ENCODE peak calls at places on chromosome 19, in nine cellular contexts. One of them, this sample, is unnamed.

GRCh38 chr19:49911381-49912145 is 14.9 kb upstream of the IL4I1 start:
- DNase-seq in astrocyte: no peak
- DNase-seq in GM23338: no peak
- DNase-seq in uterus: no peak
- DNase-seq in SW 1271: no peak
- DNase-seq in HS-5: no peak
- DNase-seq in RCC 7860: no peak
- DNase-seq in A549: no peak
- DNase-seq in stimulated activated CD8-positive, alpha-beta memory T cell treated with anti-CD3 and anti-CD28 coated beads, Interleukin-12 subunit alpha, Interleukin-12 subunit beta, amount 100 ng/mL, for 4 hours: no peak
- DNase-seq in this sample: no peak

GRCh38 chr19:34837262-34837661 is 64.2 kb upstream of the ZNF599 start:
- DNase-seq in astrocyte: no peak
- DNase-seq in GM23338: no peak
- DNase-seq in uterus: peak
- DNase-seq in SW 1271: no peak
- DNase-seq in HS-5: no peak
- DNase-seq in RCC 7860: no peak
- DNase-seq in A549: no peak
- DNase-seq in stimulated activated CD8-positive, alpha-beta memory T cell treated with anti-CD3 and anti-CD28 coated beads, Interleukin-12 subunit alpha, Interleukin-12 subunit beta, amount 100 ng/mL, for 4 hours: no peak
- DNase-seq in this sample: no peak

GRCh38 chr19:53034054-53034453 is 10.5 kb upstream of the ERVV-2 start:
- DNase-seq in astrocyte: no peak
- DNase-seq in GM23338: no peak
- DNase-seq in uterus: no peak
- DNase-seq in SW 1271: no peak
- DNase-seq in HS-5: no peak
- DNase-seq in RCC 7860: no peak
- DNase-seq in A549: no peak
- DNase-seq in stimulated activated CD8-positive, alpha-beta memory T cell treated with anti-CD3 and anti-CD28 coated beads, Interleukin-12 subunit alpha, Interleukin-12 subunit beta, amount 100 ng/mL, for 4 hours: no peak
- DNase-seq in this sample: no peak

GRCh38 chr19:3175761-3176714 is 2.5 kb upstream of the S1PR4 start:
- DNase-seq in astrocyte: peak
- DNase-seq in GM23338: no peak
- DNase-seq in uterus: no peak
- DNase-seq in SW 1271: no peak
- DNase-seq in HS-5: no peak
- DNase-seq in RCC 7860: peak
- DNase-seq in A549: peak
- DNase-seq in stimulated activated CD8-positive, alpha-beta memory T cell treated with anti-CD3 and anti-CD28 coated beads, Interleukin-12 subunit alpha, Interleukin-12 subunit beta, amount 100 ng/mL, for 4 hours: no peak
- DNase-seq in this sample: no peak

GRCh38 chr19:6483235-6483634 is 1.6 kb upstream of the DENND1C start:
- DNase-seq in astrocyte: no peak
- DNase-seq in GM23338: no peak
- DNase-seq in uterus: no peak
- DNase-seq in SW 1271: no peak
- DNase-seq in HS-5: no peak
- DNase-seq in RCC 7860: no peak
- DNase-seq in A549: no peak
- DNase-seq in stimulated activated CD8-positive, alpha-beta memory T cell treated with anti-CD3 and anti-CD28 coated beads, Interleukin-12 subunit alpha, Interleukin-12 subunit beta, amount 100 ng/mL, for 4 hours: no peak
- DNase-seq in this sample: no peak

GRCh38 chr19:6811906-6812305 is 39.4 kb downstream of the VAV1 start:
- DNase-seq in astrocyte: peak
- DNase-seq in GM23338: peak
- DNase-seq in uterus: no peak
- DNase-seq in SW 1271: peak
- DNase-seq in HS-5: peak
- DNase-seq in RCC 7860: peak
- DNase-seq in A549: peak
- DNase-seq in stimulated activated CD8-positive, alpha-beta memory T cell treated with anti-CD3 and anti-CD28 coated beads, Interleukin-12 subunit alpha, Interleukin-12 subunit beta, amount 100 ng/mL, for 4 hours: no peak
- DNase-seq in this sample: peak

GRCh38 chr19:18683109-18683954 is at the start of gene CRTC1:
- DNase-seq in astrocyte: peak
- DNase-seq in GM23338: peak
- DNase-seq in uterus: peak
- DNase-seq in SW 1271: peak
- DNase-seq in HS-5: peak
- DNase-seq in RCC 7860: peak
- DNase-seq in A549: peak
- DNase-seq in stimulated activated CD8-positive, alpha-beta memory T cell treated with anti-CD3 and anti-CD28 coated beads, Interleukin-12 subunit alpha, Interleukin-12 subunit beta, amount 100 ng/mL, for 4 hours: peak
- DNase-seq in this sample: peak

GRCh38 chr19:8319807-8320520 is 1.2 kb downstream of the NDUFA7 start:
- DNase-seq in astrocyte: no peak
- DNase-seq in GM23338: peak
- DNase-seq in uterus: no peak
- DNase-seq in SW 1271: no peak
- DNase-seq in HS-5: no peak
- DNase-seq in RCC 7860: no peak
- DNase-seq in A549: no peak
- DNase-seq in stimulated activated CD8-positive, alpha-beta memory T cell treated with anti-CD3 and anti-CD28 coated beads, Interleukin-12 subunit alpha, Interleukin-12 subunit beta, amount 100 ng/mL, for 4 hours: no peak
- DNase-seq in this sample: no peak

GRCh38 chr19:17754634-17755532 is 3.6 kb downstream of the FCHO1 start:
- DNase-seq in astrocyte: no peak
- DNase-seq in GM23338: no peak
- DNase-seq in uterus: no peak
- DNase-seq in SW 1271: no peak
- DNase-seq in HS-5: no peak
- DNase-seq in RCC 7860: no peak
- DNase-seq in A549: peak
- DNase-seq in stimulated activated CD8-positive, alpha-beta memory T cell treated with anti-CD3 and anti-CD28 coated beads, Interleukin-12 subunit alpha, Interleukin-12 subunit beta, amount 100 ng/mL, for 4 hours: no peak
- DNase-seq in this sample: no peak

GRCh38 chr19:48190288-48191284 is 20.1 kb downstream of the ZSWIM9 start:
- DNase-seq in astrocyte: peak
- DNase-seq in GM23338: peak
- DNase-seq in uterus: no peak
- DNase-seq in SW 1271: no peak
- DNase-seq in HS-5: no peak
- DNase-seq in RCC 7860: no peak
- DNase-seq in A549: peak
- DNase-seq in stimulated activated CD8-positive, alpha-beta memory T cell treated with anti-CD3 and anti-CD28 coated beads, Interleukin-12 subunit alpha, Interleukin-12 subunit beta, amount 100 ng/mL, for 4 hours: peak
- DNase-seq in this sample: peak

GRCh38 chr19:39554701-39555311 is 14.8 kb upstream of the EID2 start:
- DNase-seq in astrocyte: no peak
- DNase-seq in GM23338: no peak
- DNase-seq in uterus: no peak
- DNase-seq in SW 1271: no peak
- DNase-seq in HS-5: no peak
- DNase-seq in RCC 7860: no peak
- DNase-seq in A549: no peak
- DNase-seq in stimulated activated CD8-positive, alpha-beta memory T cell treated with anti-CD3 and anti-CD28 coated beads, Interleukin-12 subunit alpha, Interleukin-12 subunit beta, amount 100 ng/mL, for 4 hours: no peak
- DNase-seq in this sample: no peak

GRCh38 chr19:30344446-30345425 is 27.4 kb upstream of the ZNF536 start:
- DNase-seq in astrocyte: no peak
- DNase-seq in GM23338: no peak
- DNase-seq in uterus: no peak
- DNase-seq in SW 1271: no peak
- DNase-seq in HS-5: no peak
- DNase-seq in RCC 7860: no peak
- DNase-seq in A549: peak
- DNase-seq in stimulated activated CD8-positive, alpha-beta memory T cell treated with anti-CD3 and anti-CD28 coated beads, Interleukin-12 subunit alpha, Interleukin-12 subunit beta, amount 100 ng/mL, for 4 hours: no peak
- DNase-seq in this sample: no peak

GRCh38 chr19:35879770-35880317 is 11.5 kb downstream of the APLP1 start:
- DNase-seq in astrocyte: peak
- DNase-seq in GM23338: peak
- DNase-seq in uterus: peak
- DNase-seq in SW 1271: peak
- DNase-seq in HS-5: peak
- DNase-seq in RCC 7860: peak
- DNase-seq in A549: peak
- DNase-seq in stimulated activated CD8-positive, alpha-beta memory T cell treated with anti-CD3 and anti-CD28 coated beads, Interleukin-12 subunit alpha, Interleukin-12 subunit beta, amount 100 ng/mL, for 4 hours: no peak
- DNase-seq in this sample: peak

GRCh38 chr19:11273288-11273687 is 11.0 kb upstream of the DOCK6 start:
- DNase-seq in astrocyte: no peak
- DNase-seq in GM23338: no peak
- DNase-seq in uterus: no peak
- DNase-seq in SW 1271: no peak
- DNase-seq in HS-5: no peak
- DNase-seq in RCC 7860: no peak
- DNase-seq in A549: no peak
- DNase-seq in stimulated activated CD8-positive, alpha-beta memory T cell treated with anti-CD3 and anti-CD28 coated beads, Interleukin-12 subunit alpha, Interleukin-12 subunit beta, amount 100 ng/mL, for 4 hours: no peak
- DNase-seq in this sample: no peak

GRCh38 chr19:6925801-6926751 is 38.7 kb downstream of the ADGRE1 start:
- DNase-seq in astrocyte: no peak
- DNase-seq in GM23338: peak
- DNase-seq in uterus: no peak
- DNase-seq in SW 1271: peak
- DNase-seq in HS-5: no peak
- DNase-seq in RCC 7860: no peak
- DNase-seq in A549: peak
- DNase-seq in stimulated activated CD8-positive, alpha-beta memory T cell treated with anti-CD3 and anti-CD28 coated beads, Interleukin-12 subunit alpha, Interleukin-12 subunit beta, amount 100 ng/mL, for 4 hours: no peak
- DNase-seq in this sample: peak

GRCh38 chr19:50723069-50723468 is at the start of gene CLEC11A:
- DNase-seq in astrocyte: no peak
- DNase-seq in GM23338: peak
- DNase-seq in uterus: peak
- DNase-seq in SW 1271: no peak
- DNase-seq in HS-5: peak
- DNase-seq in RCC 7860: no peak
- DNase-seq in A549: no peak
- DNase-seq in stimulated activated CD8-positive, alpha-beta memory T cell treated with anti-CD3 and anti-CD28 coated beads, Interleukin-12 subunit alpha, Interleukin-12 subunit beta, amount 100 ng/mL, for 4 hours: no peak
- DNase-seq in this sample: no peak

GRCh38 chr19:29704562-29705558 is 10.2 kb downstream of the C19orf12 start:
- DNase-seq in astrocyte: no peak
- DNase-seq in GM23338: no peak
- DNase-seq in uterus: no peak
- DNase-seq in SW 1271: no peak
- DNase-seq in HS-5: no peak
- DNase-seq in RCC 7860: no peak
- DNase-seq in A549: no peak
- DNase-seq in stimulated activated CD8-positive, alpha-beta memory T cell treated with anti-CD3 and anti-CD28 coated beads, Interleukin-12 subunit alpha, Interleukin-12 subunit beta, amount 100 ng/mL, for 4 hours: no peak
- DNase-seq in this sample: no peak

GRCh38 chr19:5680083-5680436 is 256 bp downstream of the MICOS13 start:
- DNase-seq in astrocyte: no peak
- DNase-seq in GM23338: peak
- DNase-seq in uterus: no peak
- DNase-seq in SW 1271: peak
- DNase-seq in HS-5: no peak
- DNase-seq in RCC 7860: no peak
- DNase-seq in A549: no peak
- DNase-seq in stimulated activated CD8-positive, alpha-beta memory T cell treated with anti-CD3 and anti-CD28 coated beads, Interleukin-12 subunit alpha, Interleukin-12 subunit beta, amount 100 ng/mL, for 4 hours: no peak
- DNase-seq in this sample: no peak

GRCh38 chr19:49539192-49539952 is 11.6 kb downstream of the RCN3 start:
- DNase-seq in astrocyte: no peak
- DNase-seq in GM23338: no peak
- DNase-seq in uterus: no peak
- DNase-seq in SW 1271: no peak
- DNase-seq in HS-5: no peak
- DNase-seq in RCC 7860: no peak
- DNase-seq in A549: no peak
- DNase-seq in stimulated activated CD8-positive, alpha-beta memory T cell treated with anti-CD3 and anti-CD28 coated beads, Interleukin-12 subunit alpha, Interleukin-12 subunit beta, amount 100 ng/mL, for 4 hours: no peak
- DNase-seq in this sample: no peak

GRCh38 chr19:23762884-23763711 is 4.4 kb upstream of the ZNF681 start:
- DNase-seq in astrocyte: peak
- DNase-seq in GM23338: peak
- DNase-seq in uterus: peak
- DNase-seq in SW 1271: peak
- DNase-seq in HS-5: peak
- DNase-seq in RCC 7860: peak
- DNase-seq in A549: no peak
- DNase-seq in stimulated activated CD8-positive, alpha-beta memory T cell treated with anti-CD3 and anti-CD28 coated beads, Interleukin-12 subunit alpha, Interleukin-12 subunit beta, amount 100 ng/mL, for 4 hours: peak
- DNase-seq in this sample: no peak

GRCh38 chr19:7845390-7846179 is 15.6 kb downstream of the EVI5L start:
- DNase-seq in astrocyte: no peak
- DNase-seq in GM23338: no peak
- DNase-seq in uterus: no peak
- DNase-seq in SW 1271: no peak
- DNase-seq in HS-5: no peak
- DNase-seq in RCC 7860: no peak
- DNase-seq in A549: no peak
- DNase-seq in stimulated activated CD8-positive, alpha-beta memory T cell treated with anti-CD3 and anti-CD28 coated beads, Interleukin-12 subunit alpha, Interleukin-12 subunit beta, amount 100 ng/mL, for 4 hours: no peak
- DNase-seq in this sample: no peak

GRCh38 chr19:18110833-18111232 is 13.3 kb downstream of the MAST3 start:
- DNase-seq in astrocyte: no peak
- DNase-seq in GM23338: no peak
- DNase-seq in uterus: no peak
- DNase-seq in SW 1271: no peak
- DNase-seq in HS-5: no peak
- DNase-seq in RCC 7860: no peak
- DNase-seq in A549: no peak
- DNase-seq in stimulated activated CD8-positive, alpha-beta memory T cell treated with anti-CD3 and anti-CD28 coated beads, Interleukin-12 subunit alpha, Interleukin-12 subunit beta, amount 100 ng/mL, for 4 hours: no peak
- DNase-seq in this sample: no peak

GRCh38 chr19:42184401-42184861 is 33.0 kb downstream of the DEDD2 start:
- DNase-seq in astrocyte: peak
- DNase-seq in GM23338: peak
- DNase-seq in uterus: peak
- DNase-seq in SW 1271: peak
- DNase-seq in HS-5: peak
- DNase-seq in RCC 7860: peak
- DNase-seq in A549: peak
- DNase-seq in stimulated activated CD8-positive, alpha-beta memory T cell treated with anti-CD3 and anti-CD28 coated beads, Interleukin-12 subunit alpha, Interleukin-12 subunit beta, amount 100 ng/mL, for 4 hours: peak
- DNase-seq in this sample: peak

GRCh38 chr19:48418317-48419064 is 25.0 kb downstream of the GRIN2D start:
- DNase-seq in astrocyte: peak
- DNase-seq in GM23338: peak
- DNase-seq in uterus: no peak
- DNase-seq in SW 1271: no peak
- DNase-seq in HS-5: no peak
- DNase-seq in RCC 7860: peak
- DNase-seq in A549: peak
- DNase-seq in stimulated activated CD8-positive, alpha-beta memory T cell treated with anti-CD3 and anti-CD28 coated beads, Interleukin-12 subunit alpha, Interleukin-12 subunit beta, amount 100 ng/mL, for 4 hours: no peak
- DNase-seq in this sample: no peak

GRCh38 chr19:2160384-2160783 is 3.3 kb upstream of the DOT1L start:
- DNase-seq in astrocyte: no peak
- DNase-seq in GM23338: no peak
- DNase-seq in uterus: no peak
- DNase-seq in SW 1271: no peak
- DNase-seq in HS-5: no peak
- DNase-seq in RCC 7860: no peak
- DNase-seq in A549: no peak
- DNase-seq in stimulated activated CD8-positive, alpha-beta memory T cell treated with anti-CD3 and anti-CD28 coated beads, Interleukin-12 subunit alpha, Interleukin-12 subunit beta, amount 100 ng/mL, for 4 hours: no peak
- DNase-seq in this sample: no peak

GRCh38 chr19:4555657-4556561 is 3.6 kb downstream of the SEMA6B start:
- DNase-seq in astrocyte: no peak
- DNase-seq in GM23338: peak
- DNase-seq in uterus: no peak
- DNase-seq in SW 1271: no peak
- DNase-seq in HS-5: no peak
- DNase-seq in RCC 7860: no peak
- DNase-seq in A549: peak
- DNase-seq in stimulated activated CD8-positive, alpha-beta memory T cell treated with anti-CD3 and anti-CD28 coated beads, Interleukin-12 subunit alpha, Interleukin-12 subunit beta, amount 100 ng/mL, for 4 hours: no peak
- DNase-seq in this sample: peak

GRCh38 chr19:54208784-54209057 is 8.1 kb downstream of the RPS9 start:
- DNase-seq in astrocyte: no peak
- DNase-seq in GM23338: peak
- DNase-seq in uterus: no peak
- DNase-seq in SW 1271: no peak
- DNase-seq in HS-5: no peak
- DNase-seq in RCC 7860: peak
- DNase-seq in A549: peak
- DNase-seq in stimulated activated CD8-positive, alpha-beta memory T cell treated with anti-CD3 and anti-CD28 coated beads, Interleukin-12 subunit alpha, Interleukin-12 subunit beta, amount 100 ng/mL, for 4 hours: no peak
- DNase-seq in this sample: no peak

GRCh38 chr19:14112809-14113385 is 4.7 kb downstream of the PRKACA start:
- DNase-seq in astrocyte: no peak
- DNase-seq in GM23338: peak
- DNase-seq in uterus: no peak
- DNase-seq in SW 1271: no peak
- DNase-seq in HS-5: no peak
- DNase-seq in RCC 7860: no peak
- DNase-seq in A549: no peak
- DNase-seq in stimulated activated CD8-positive, alpha-beta memory T cell treated with anti-CD3 and anti-CD28 coated beads, Interleukin-12 subunit alpha, Interleukin-12 subunit beta, amount 100 ng/mL, for 4 hours: no peak
- DNase-seq in this sample: no peak

GRCh38 chr19:45782820-45783785 is 813 bp upstream of the DMPK start:
- DNase-seq in astrocyte: peak
- DNase-seq in GM23338: no peak
- DNase-seq in uterus: peak
- DNase-seq in SW 1271: no peak
- DNase-seq in HS-5: no peak
- DNase-seq in RCC 7860: no peak
- DNase-seq in A549: peak
- DNase-seq in stimulated activated CD8-positive, alpha-beta memory T cell treated with anti-CD3 and anti-CD28 coated beads, Interleukin-12 subunit alpha, Interleukin-12 subunit beta, amount 100 ng/mL, for 4 hours: no peak
- DNase-seq in this sample: no peak